ENCODE peak calls at places on chromosome 18, in six cellular contexts. One of them, this sample, is unnamed.

GRCh38 chr18:7338846-7339245 is 108.0 kb downstream of the LRRC30 start:
- DNase-seq in neuronal stem cell: no peak
- DNase-seq in Panc1: no peak
- DNase-seq in A549: no peak
- DNase-seq in mucosa of descending colon: no peak
- DNase-seq in right cardiac atrium: no peak
- DNase-seq in this sample: no peak

GRCh38 chr18:59994357-59994756 is 94.6 kb downstream of the PMAIP1 start:
- DNase-seq in mucosa of descending colon: no peak
- DNase-seq in neuronal stem cell: no peak
- DNase-seq in A549: no peak
- DNase-seq in right cardiac atrium: no peak
- DNase-seq in Panc1: no peak
- DNase-seq in this sample: no peak

GRCh38 chr18:12032786-12033642 is 51.7 kb downstream of the IMPA2 start:
- DNase-seq in A549: no peak
- DNase-seq in Panc1: no peak
- DNase-seq in mucosa of descending colon: no peak
- DNase-seq in right cardiac atrium: no peak
- DNase-seq in neuronal stem cell: no peak
- DNase-seq in this sample: peak

GRCh38 chr18:23458830-23459529 is 5.9 kb downstream of the RIOK3 start:
- DNase-seq in right cardiac atrium: no peak
- DNase-seq in A549: no peak
- DNase-seq in neuronal stem cell: no peak
- DNase-seq in Panc1: no peak
- DNase-seq in mucosa of descending colon: no peak
- DNase-seq in this sample: no peak

GRCh38 chr18:60965856-60966255 is 367.4 kb upstream of the CDH20 start:
- DNase-seq in Panc1: no peak
- DNase-seq in neuronal stem cell: no peak
- DNase-seq in right cardiac atrium: no peak
- DNase-seq in mucosa of descending colon: no peak
- DNase-seq in A549: no peak
- DNase-seq in this sample: no peak

GRCh38 chr18:3246636-3247242 is 862 bp upstream of the MYL12A start:
- DNase-seq in Panc1: no peak
- DNase-seq in right cardiac atrium: peak
- DNase-seq in neuronal stem cell: no peak
- DNase-seq in mucosa of descending colon: no peak
- DNase-seq in A549: no peak
- DNase-seq in this sample: no peak

GRCh38 chr18:10437837-10438236 is 16.6 kb upstream of the APCDD1 start:
- DNase-seq in Panc1: peak
- DNase-seq in A549: peak
- DNase-seq in right cardiac atrium: no peak
- DNase-seq in neuronal stem cell: no peak
- DNase-seq in mucosa of descending colon: no peak
- DNase-seq in this sample: no peak

GRCh38 chr18:12271376-12272235 is 17.4 kb downstream of the CIDEA start:
- DNase-seq in mucosa of descending colon: peak
- DNase-seq in A549: peak
- DNase-seq in right cardiac atrium: peak
- DNase-seq in Panc1: peak
- DNase-seq in neuronal stem cell: peak
- DNase-seq in this sample: no peak

GRCh38 chr18:79936641-79937040 is 14.8 kb downstream of the SLC66A2 start:
- DNase-seq in right cardiac atrium: peak
- DNase-seq in neuronal stem cell: no peak
- DNase-seq in Panc1: no peak
- DNase-seq in A549: no peak
- DNase-seq in mucosa of descending colon: peak
- DNase-seq in this sample: no peak

GRCh38 chr18:57107141-57107832 is 39.6 kb upstream of the BOD1L2 start:
- DNase-seq in mucosa of descending colon: no peak
- DNase-seq in right cardiac atrium: no peak
- DNase-seq in A549: no peak
- DNase-seq in neuronal stem cell: peak
- DNase-seq in Panc1: no peak
- DNase-seq in this sample: peak

GRCh38 chr18:43893001-43893637 is 615.8 kb upstream of the SYT4 start:
- DNase-seq in Panc1: peak
- DNase-seq in right cardiac atrium: no peak
- DNase-seq in A549: no peak
- DNase-seq in neuronal stem cell: no peak
- DNase-seq in mucosa of descending colon: no peak
- DNase-seq in this sample: peak

GRCh38 chr18:9474103-9474982 is 970 bp upstream of the RALBP1 start:
- DNase-seq in A549: peak
- DNase-seq in right cardiac atrium: no peak
- DNase-seq in mucosa of descending colon: no peak
- DNase-seq in Panc1: no peak
- DNase-seq in neuronal stem cell: no peak
- DNase-seq in this sample: peak

GRCh38 chr18:13136056-13136688 is 82.4 kb upstream of the LDLRAD4 start:
- DNase-seq in mucosa of descending colon: no peak
- DNase-seq in neuronal stem cell: peak
- DNase-seq in Panc1: no peak
- DNase-seq in A549: no peak
- DNase-seq in right cardiac atrium: no peak
- DNase-seq in this sample: no peak

GRCh38 chr18:30632058-30632718 is 410.4 kb downstream of the DSC3 start:
- DNase-seq in Panc1: no peak
- DNase-seq in mucosa of descending colon: no peak
- DNase-seq in neuronal stem cell: no peak
- DNase-seq in A549: no peak
- DNase-seq in right cardiac atrium: no peak
- DNase-seq in this sample: no peak

GRCh38 chr18:66873899-66874298 is 270.0 kb upstream of the CDH19 start:
- DNase-seq in mucosa of descending colon: no peak
- DNase-seq in A549: no peak
- DNase-seq in Panc1: no peak
- DNase-seq in neuronal stem cell: no peak
- DNase-seq in right cardiac atrium: no peak
- DNase-seq in this sample: no peak

GRCh38 chr18:45760443-45761036 is 36.6 kb downstream of the SLC14A1 start:
- DNase-seq in mucosa of descending colon: no peak
- DNase-seq in neuronal stem cell: no peak
- DNase-seq in right cardiac atrium: no peak
- DNase-seq in A549: no peak
- DNase-seq in Panc1: no peak
- DNase-seq in this sample: no peak

GRCh38 chr18:29418136-29418535 is 1241.2 kb upstream of the CDH2 start:
- DNase-seq in Panc1: no peak
- DNase-seq in neuronal stem cell: no peak
- DNase-seq in mucosa of descending colon: no peak
- DNase-seq in A549: no peak
- DNase-seq in right cardiac atrium: no peak
- DNase-seq in this sample: peak

GRCh38 chr18:28411806-28412205 is 234.9 kb upstream of the CDH2 start:
- DNase-seq in right cardiac atrium: peak
- DNase-seq in A549: no peak
- DNase-seq in neuronal stem cell: no peak
- DNase-seq in mucosa of descending colon: no peak
- DNase-seq in Panc1: no peak
- DNase-seq in this sample: peak

GRCh38 chr18:986071-986470 is 81.4 kb downstream of the ADCYAP1 start:
- DNase-seq in Panc1: no peak
- DNase-seq in right cardiac atrium: no peak
- DNase-seq in neuronal stem cell: no peak
- DNase-seq in A549: no peak
- DNase-seq in mucosa of descending colon: no peak
- DNase-seq in this sample: no peak

GRCh38 chr18:63290456-63291200 is 28.9 kb downstream of the BCL2 start:
- DNase-seq in A549: no peak
- DNase-seq in mucosa of descending colon: no peak
- DNase-seq in Panc1: no peak
- DNase-seq in right cardiac atrium: no peak
- DNase-seq in neuronal stem cell: no peak
- DNase-seq in this sample: no peak
- H3K4me3 ChIP-seq in A549: no peak
- H3K4me3 ChIP-seq in mucosa of descending colon: no peak
- H3K4me3 ChIP-seq in Panc1: no peak
- H3K4me3 ChIP-seq in right cardiac atrium: no peak
- H3K4me3 ChIP-seq in neuronal stem cell: no peak
- H3K4me3 ChIP-seq in this sample: no peak

GRCh38 chr18:77073336-77074093 is 59.1 kb downstream of the MBP start:
- DNase-seq in mucosa of descending colon: no peak
- DNase-seq in neuronal stem cell: no peak
- DNase-seq in A549: no peak
- DNase-seq in Panc1: no peak
- DNase-seq in right cardiac atrium: no peak
- DNase-seq in this sample: no peak
- H3K4me3 ChIP-seq in mucosa of descending colon: no peak
- H3K4me3 ChIP-seq in neuronal stem cell: no peak
- H3K4me3 ChIP-seq in A549: no peak
- H3K4me3 ChIP-seq in Panc1: no peak
- H3K4me3 ChIP-seq in right cardiac atrium: no peak
- H3K4me3 ChIP-seq in this sample: no peak

DNA sequence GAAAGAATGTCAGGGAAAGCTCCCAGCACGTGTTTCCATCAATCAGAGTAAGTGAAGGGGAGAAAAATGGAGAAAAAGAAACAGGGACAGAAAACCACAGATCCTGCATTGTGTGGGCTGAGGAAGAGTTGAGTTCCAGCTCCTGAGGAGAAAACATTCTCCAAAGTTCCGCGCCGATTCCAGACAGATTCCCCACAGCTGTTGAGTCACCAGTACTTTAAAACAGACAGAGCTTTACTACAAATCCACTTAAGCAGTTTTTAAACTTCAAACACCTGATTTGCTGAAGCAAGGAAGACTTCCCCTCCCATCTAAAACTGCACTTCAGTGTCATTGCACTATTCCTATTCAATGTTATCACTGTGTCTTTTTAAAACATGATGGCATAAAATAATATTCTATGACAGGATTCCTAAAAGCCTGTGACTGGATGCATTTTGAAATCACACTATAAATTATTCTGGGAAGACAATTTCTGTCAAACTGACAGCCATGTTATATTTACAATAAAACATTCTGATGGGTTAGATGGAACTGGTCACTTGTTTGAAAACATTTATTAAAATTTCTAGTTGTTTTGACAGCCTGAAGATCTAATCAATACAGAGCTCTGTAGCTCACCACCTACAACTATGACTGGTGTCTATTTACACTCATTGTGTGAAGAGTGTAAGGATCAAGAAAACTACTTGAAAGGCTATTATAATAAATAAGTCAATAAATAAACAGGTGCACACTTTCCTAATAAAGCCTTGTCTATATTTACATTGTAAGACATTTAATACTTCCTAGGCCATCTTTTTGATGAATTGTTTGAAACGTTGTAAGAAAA is 40.9 kb downstream of the TCF4 start:
- DNase-seq in right cardiac atrium: no peak
- DNase-seq in mucosa of descending colon: no peak
- DNase-seq in neuronal stem cell: no peak
- DNase-seq in A549: no peak
- DNase-seq in Panc1: no peak
- DNase-seq in this sample: peak
- H3K4me3 ChIP-seq in right cardiac atrium: no peak
- H3K4me3 ChIP-seq in mucosa of descending colon: no peak
- H3K4me3 ChIP-seq in neuronal stem cell: no peak
- H3K4me3 ChIP-seq in A549: no peak
- H3K4me3 ChIP-seq in Panc1: no peak
- H3K4me3 ChIP-seq in this sample: peak

GRCh38 chr18:32769242-32770180 is 3.3 kb downstream of the KLHL14 start:
- DNase-seq in right cardiac atrium: peak
- DNase-seq in mucosa of descending colon: peak
- DNase-seq in neuronal stem cell: no peak
- DNase-seq in A549: no peak
- DNase-seq in Panc1: no peak
- DNase-seq in this sample: no peak
- H3K4me3 ChIP-seq in right cardiac atrium: no peak
- H3K4me3 ChIP-seq in mucosa of descending colon: no peak
- H3K4me3 ChIP-seq in neuronal stem cell: peak
- H3K4me3 ChIP-seq in A549: no peak
- H3K4me3 ChIP-seq in Panc1: peak
- H3K4me3 ChIP-seq in this sample: no peak

DNA sequence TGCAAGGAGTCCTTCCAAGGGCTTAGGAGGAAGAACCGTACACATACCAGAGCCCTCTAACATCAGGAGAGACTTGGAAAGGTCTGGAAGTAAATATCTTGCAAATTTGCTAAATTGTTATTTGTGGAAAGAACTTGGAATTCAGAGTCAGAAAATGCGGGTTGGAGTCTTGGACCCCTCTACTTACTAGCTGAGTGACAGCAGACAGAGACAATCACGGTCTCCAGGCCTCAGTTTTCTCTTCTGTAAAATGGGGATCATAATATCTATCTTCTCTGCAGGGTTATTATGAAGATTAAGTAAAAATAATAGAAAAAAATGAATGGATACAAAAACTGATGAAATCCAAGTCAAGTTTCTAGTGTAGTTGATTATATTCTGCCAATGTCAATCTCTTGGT is 127.4 kb downstream of the ALPK2 start:
- DNase-seq in Panc1: no peak
- DNase-seq in mucosa of descending colon: no peak
- DNase-seq in neuronal stem cell: no peak
- DNase-seq in A549: no peak
- DNase-seq in right cardiac atrium: no peak
- DNase-seq in this sample: no peak
- H3K4me3 ChIP-seq in Panc1: no peak
- H3K4me3 ChIP-seq in mucosa of descending colon: no peak
- H3K4me3 ChIP-seq in neuronal stem cell: no peak
- H3K4me3 ChIP-seq in A549: no peak
- H3K4me3 ChIP-seq in right cardiac atrium: no peak
- H3K4me3 ChIP-seq in this sample: no peak

GRCh38 chr18:35974181-35974580 is 1.7 kb downstream of the RMP24 start:
- DNase-seq in A549: no peak
- DNase-seq in neuronal stem cell: no peak
- DNase-seq in right cardiac atrium: no peak
- DNase-seq in mucosa of descending colon: no peak
- DNase-seq in Panc1: no peak
- DNase-seq in this sample: no peak
- H3K4me3 ChIP-seq in A549: no peak
- H3K4me3 ChIP-seq in neuronal stem cell: no peak
- H3K4me3 ChIP-seq in right cardiac atrium: no peak
- H3K4me3 ChIP-seq in mucosa of descending colon: no peak
- H3K4me3 ChIP-seq in Panc1: no peak
- H3K4me3 ChIP-seq in this sample: no peak